ENCODE peak calls at places on chromosomes 4 and X, in five cellular contexts. Q is MV-4-11, G is T-helper 22 cell, F is tibial nerve, R is GM12892. S is an unnamed sample.

GRCh38 chr4:88419874-88420273 is 37.0 kb upstream of the HERC5 start:
- DNase-seq in F (no peak), R (no peak), G (no peak), Q (no peak), S (no peak)

GRCh38 chr4:153362184-153362583 is 17.7 kb downstream of the MND1 start:
- DNase-seq in G (no peak), F (no peak), Q (no peak), R (no peak), S (no peak)

GRCh38 chr4:54230479-54231418 is 1.7 kb downstream of the PDGFRA start:
- DNase-seq in Q (no peak), F (peak), R (no peak), G (no peak), S (no peak)

GRCh38 chr4:41644288-41644914 is 104.1 kb downstream of the PHOX2B start:
- DNase-seq in R (peak), Q (no peak), F (peak), G (no peak), S (peak)

GRCh38 chrX:10098235-10098819 is 58.4 kb upstream of the CLCN4 start:
- DNase-seq in Q (peak), G (peak), F (no peak), R (no peak), S (no peak)

GRCh38 chrX:110743679-110744340 is 51.8 kb downstream of the CHRDL1 start:
- DNase-seq in Q (peak), G (no peak), F (no peak), R (no peak), S (no peak)

GRCh38 chr4:144906181-144906895 is 191.7 kb downstream of the ANAPC10 start:
- DNase-seq in G (no peak), R (no peak), Q (peak), F (peak), S (no peak)

GRCh38 chr4:147479817-147480216 is 1.1 kb upstream of the EDNRA start:
- DNase-seq in F (peak), G (no peak), R (no peak), Q (peak), S (no peak)

S was measured in putamen.